ENCODE peak calls at places on chromosome 13, in six cellular contexts. K is ovary, N is Peyer's patch, W is OCI-LY7, O is spleen, T is heart right ventricle. Y is an unnamed sample.

GRCh38 chr13:99542788-99543406 is 41.6 kb downstream of the TM9SF2 start:
- DNase-seq in T (no peak), W (peak; percentile 62), N (no peak), K (no peak), O (peak; percentile 82), Y (no peak)

GRCh38 chr13:57527114-57527770 is 104.3 kb upstream of the PCDH17 start:
- DNase-seq in N (no peak), K (no peak), O (no peak), T (no peak), W (no peak), Y (no peak)

GRCh38 chr13:51231456-51231855 is 9.3 kb downstream of the FAM124A start:
- DNase-seq in O (no peak), K (no peak), T (no peak), W (no peak), N (no peak), Y (no peak)

GRCh38 chr13:94280845-94281244 is 198.6 kb downstream of the DCT start:
- DNase-seq in N (no peak), W (no peak), T (no peak), K (no peak), O (no peak), Y (no peak)

GRCh38 chr13:114097893-114098688 is 34.3 kb downstream of the RASA3 start:
- DNase-seq in K (peak; percentile 12), O (peak; percentile 58), T (no peak), N (peak; percentile 41), W (no peak), Y (no peak)

GRCh38 chr13:81957121-81957520 is 1616.2 kb upstream of the SPRY2 start:
- DNase-seq in K (no peak), N (no peak), O (no peak), W (no peak), T (no peak), Y (no peak)

GRCh38 chr13:62113145-62113544 is 697.5 kb upstream of the PCDH20 start:
- DNase-seq in O (no peak), W (no peak), T (no peak), K (no peak), N (no peak), Y (no peak)

GRCh38 chr13:23671902-23672301 is 101.7 kb downstream of the TNFRSF19 start:
- DNase-seq in K (no peak), T (no peak), W (no peak), O (no peak), N (no peak), Y (no peak)

GRCh38 chr13:45833663-45834062 is 17.9 kb downstream of the SIAH3 start:
- DNase-seq in N (no peak), T (peak; percentile 56), W (no peak), O (no peak), K (no peak), Y (peak; percentile 71)

GRCh38 chr13:106874308-106874707 is 306.4 kb upstream of the ARGLU1 start:
- DNase-seq in N (no peak), O (no peak), W (no peak), T (no peak), K (no peak), Y (no peak)

GRCh38 chr13:21371011-21371410 is 88.1 kb downstream of the ZDHHC20 start:
- DNase-seq in T (no peak), K (no peak), O (no peak), W (no peak), N (no peak), Y (no peak)

GRCh38 chr13:106847049-106847448 is 279.1 kb upstream of the ARGLU1 start:
- DNase-seq in T (no peak), O (no peak), K (no peak), N (no peak), W (no peak), Y (no peak)

GRCh38 chr13:66895780-66896179 is 334.4 kb downstream of the PCDH9 start:
- DNase-seq in T (no peak), K (no peak), N (no peak), O (no peak), W (no peak), Y (no peak)

GRCh38 chr13:73465629-73465974 is 406.8 kb downstream of the KLF5 start:
- DNase-seq in W (no peak), N (no peak), O (no peak), T (no peak), K (no peak), Y (no peak)

GRCh38 chr13:62357887-62358645 is 942.4 kb upstream of the PCDH20 start:
- DNase-seq in O (no peak), K (no peak), W (peak; percentile 74), T (no peak), N (no peak), Y (no peak)

GRCh38 chr13:89457977-89458376 is 1786.8 kb downstream of the SLITRK5 start:
- DNase-seq in K (no peak), O (no peak), W (no peak), N (no peak), T (no peak), Y (no peak)

GRCh38 chr13:45851171-45851889 is at the start of gene SIAH3:
- DNase-seq in K (no peak), T (no peak), O (no peak), W (no peak), N (no peak), Y (no peak)

GRCh38 chr13:31477961-31478360 is 261.4 kb upstream of the RXFP2 start:
- DNase-seq in O (no peak), T (no peak), K (no peak), W (no peak), N (no peak), Y (no peak)

GRCh38 chr13:101529419-101529818 is 76.9 kb downstream of the ITGBL1 start:
- DNase-seq in N (no peak), K (no peak), W (no peak), O (no peak), T (no peak), Y (no peak)

GRCh38 chr13:24616514-24616913 is 63.7 kb upstream of the ATP12A start:
- DNase-seq in K (no peak), T (no peak), W (no peak), N (no peak), O (no peak), Y (no peak)

GRCh38 chr13:42924290-42924803 is 67.7 kb downstream of the EPSTI1 start:
- DNase-seq in N (no peak), K (no peak), W (no peak), T (no peak), O (no peak), Y (no peak)
- H3K4me1 ChIP-seq in N (no peaks in the 10 kb centered on the region), K (no peaks in the 10 kb centered on the region), W (no peaks in the 10 kb centered on the region), T (no peaks in the 10 kb centered on the region), O (no peaks in the 10 kb centered on the region), Y (no peaks in the 10 kb centered on the region)

GRCh38 chr13:97879646-97880297 is 73.7 kb upstream of the IPO5 start:
- DNase-seq in K (no peak), T (no peak), W (no peak), O (no peak), N (no peak), Y (no peak)

GRCh38 chr13:97880298-97880675 is 73.2 kb upstream of the IPO5 start:
- DNase-seq in T (no peak), K (no peak), N (no peak), O (no peak), W (no peak), Y (no peak)

GRCh38 chr13:97875911-97876310 is 77.6 kb upstream of the IPO5 start:
- DNase-seq in T (no peak), K (no peak), N (no peak), O (no peak), W (no peak), Y (no peak)

GRCh38 chr13:97881556-97881955 is 71.9 kb upstream of the IPO5 start:
- DNase-seq in T (no peak), N (no peak), W (no peak), K (no peak), O (no peak), Y (no peak)

DNA sequence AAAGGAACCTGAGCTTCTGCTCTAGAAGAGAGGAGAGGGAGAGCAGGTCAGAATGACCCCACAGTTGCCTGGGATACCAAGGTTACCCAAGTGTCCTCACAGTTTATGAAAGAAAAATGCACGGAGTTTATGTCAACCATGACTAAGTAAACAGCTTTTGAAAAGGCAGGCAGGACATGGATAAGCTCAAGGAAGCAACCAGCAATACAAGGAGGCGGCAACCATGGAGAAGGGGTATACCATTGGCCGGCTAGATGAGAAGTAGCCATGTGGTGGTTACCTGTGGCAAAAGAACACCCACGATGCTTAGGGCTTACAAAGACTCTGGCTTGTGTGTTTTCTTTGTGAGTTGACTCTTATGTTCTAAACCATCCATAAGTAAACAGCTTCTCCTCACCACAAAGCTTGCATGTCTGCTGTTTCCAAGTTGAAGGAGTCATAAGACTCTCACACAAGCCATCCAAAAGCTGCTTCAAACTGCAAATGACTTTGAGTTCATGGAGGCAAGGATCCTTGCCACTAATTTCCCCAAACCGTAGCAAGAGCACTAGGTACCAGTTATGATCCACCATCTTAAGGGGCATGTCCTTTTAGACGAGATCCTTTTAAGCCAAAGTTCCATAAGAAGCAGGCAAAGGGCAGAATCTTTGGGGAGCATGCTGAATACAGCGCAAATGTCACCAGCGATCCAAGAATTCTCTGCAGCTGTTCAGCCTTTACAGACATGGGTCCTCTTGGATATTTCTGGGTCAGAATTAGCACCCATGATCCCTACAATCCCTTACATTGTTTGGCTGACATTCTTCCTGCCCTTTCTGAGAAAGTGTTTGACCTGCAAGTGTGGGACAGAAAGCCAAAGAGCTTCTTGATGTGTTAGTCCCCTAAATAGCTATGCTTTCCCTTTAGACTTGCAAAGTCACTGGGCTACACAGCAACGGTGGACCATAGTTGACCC is 74.8 kb upstream of the IPO5 start:
- DNase-seq in K (no peak), W (no peak), O (no peak), N (no peak), T (no peak), Y (no peak)
- H3K4me3 ChIP-seq in K (no peak overlapping the region), W (no peak overlapping the region), O (no peak overlapping the region), N (no peak overlapping the region), T (no peak overlapping the region), Y (no peak overlapping the region)

DNA sequence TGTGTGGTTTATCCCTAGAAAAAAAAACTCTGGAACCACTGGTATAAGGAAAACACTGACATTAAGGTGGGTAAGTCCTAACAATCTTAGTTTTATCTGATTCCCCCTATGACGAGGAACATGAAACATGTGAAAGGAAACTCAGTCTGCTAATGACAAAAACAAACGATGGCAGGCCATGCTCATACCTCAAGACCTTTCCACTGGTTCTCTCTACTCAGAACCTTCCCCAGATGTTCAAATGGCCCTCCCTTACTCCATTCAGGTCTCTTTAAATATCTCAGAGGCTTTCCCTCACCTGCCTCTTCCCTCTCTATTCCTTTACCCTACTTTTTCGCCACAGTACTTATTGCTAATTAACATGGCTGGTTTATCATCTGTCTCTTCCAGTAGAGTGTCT is 1.6 kb downstream of the TUBGCP3 start:
- DNase-seq in O (no peak), T (no peak), N (no peak), W (no peak), K (no peak), Y (no peak)
- H3K4me1 ChIP-seq in O (peaks cover 54% of the 10 kb centered on the region), T (peaks cover 16% of the 10 kb centered on the region), N (no peaks in the 10 kb centered on the region), W (peaks cover 25% of the 10 kb centered on the region), K (peaks cover 9% of the 10 kb centered on the region), Y (peaks cover 21% of the 10 kb centered on the region)

GRCh38 chr13:60090579-60090978 is 73.1 kb downstream of the DIAPH3 start:
- DNase-seq in O (no peak), W (no peak), K (no peak), T (no peak), N (no peak), Y (no peak)

GRCh38 chr13:60099631-60100420 is 63.9 kb downstream of the DIAPH3 start:
- DNase-seq in K (no peak), O (no peak), T (no peak), W (no peak), N (no peak), Y (no peak)

GRCh38 chr13:60095300-60095699 is 68.4 kb downstream of the DIAPH3 start:
- DNase-seq in W (no peak), T (no peak), N (no peak), O (no peak), K (no peak), Y (no peak)

GRCh38 chr13:60091573-60091972 is 72.2 kb downstream of the DIAPH3 start:
- DNase-seq in O (no peak), K (no peak), W (no peak), N (no peak), T (no peak), Y (no peak)

GRCh38 chr13:60094385-60095088 is 69.2 kb downstream of the DIAPH3 start:
- DNase-seq in W (no peak), N (no peak), O (no peak), T (no peak), K (no peak), Y (no peak)
- H3K4me3 ChIP-seq in W (no peak overlapping the region), N (no peak overlapping the region), O (no peak overlapping the region), T (no peak overlapping the region), K (no peak overlapping the region), Y (no peak overlapping the region)